ENCODE peak calls at places on chromosome 14, in five cellular contexts. D is psoas muscle, C is gastrocnemius medialis, F is OCI-LY7, I is body of pancreas. Z is an unnamed sample.

GRCh38 chr14:87896393-87897380 is 96.3 kb downstream of the GALC start:
- DNase-seq in C (no peak), D (no peak), I (peak; percentile 11), F (peak; percentile 59), Z (peak; percentile 75)

GRCh38 chr14:104131968-104132732 is 6.2 kb upstream of the KIF26A start:
- DNase-seq in C (no peak), D (peak; percentile 3), I (no peak), F (no peak), Z (peak; percentile 2)

GRCh38 chr14:56195727-56196126 is 77.5 kb downstream of the PELI2 start:
- DNase-seq in D (no peak), I (peak; percentile 35), C (no peak), F (peak; percentile 95), Z (peak; percentile 74)

GRCh38 chr14:55366271-55366670 is 45.4 kb downstream of the ATG14 start:
- DNase-seq in D (no peak), F (no peak), I (no peak), C (no peak), Z (no peak)

GRCh38 chr14:106556665-106557289 is 1030.4 kb downstream of the TMEM121 start:
- DNase-seq in I (peak; percentile 52), D (peak; percentile 23), F (peak; percentile 66), C (no peak), Z (peak; percentile 74)

GRCh38 chr14:51087024-51087423 is 7.9 kb downstream of the TRIM9 start:
- DNase-seq in C (no peak), F (no peak), I (no peak), D (no peak), Z (no peak)

GRCh38 chr14:36217027-36217426 is 40.5 kb upstream of the PTCSC3 start:
- DNase-seq in I (no peak), F (no peak), D (no peak), C (no peak), Z (no peak)

GRCh38 chr14:106459971-106460730 is 933.8 kb downstream of the TMEM121 start:
- DNase-seq in D (no peak), F (peak; percentile 45), I (no peak), C (no peak), Z (peak; percentile 50)

GRCh38 chr14:55707365-55707804 is 127.4 kb downstream of the KTN1 start:
- DNase-seq in I (no peak), C (no peak), D (no peak), F (peak; percentile 4), Z (peak; percentile 54)

GRCh38 chr14:61925043-61925442 is 162.8 kb downstream of the SNAPC1 start:
- DNase-seq in D (no peak), I (no peak), F (peak; percentile 43), C (no peak), Z (peak; percentile 5)

GRCh38 chr14:68248481-68249255 is 429.1 kb downstream of the RAD51B start:
- DNase-seq in I (peak; percentile 22), F (peak; percentile 85), C (peak; percentile 62), D (peak; percentile 49), Z (peak; percentile 46)

GRCh38 chr14:93114068-93114710 is 1.5 kb downstream of the ITPK1 start:
- DNase-seq in I (peak; percentile 21), C (no peak), F (peak; percentile 23), D (no peak), Z (no peak)

GRCh38 chr14:76775695-76776305 is 14.5 kb downstream of the VASH1 start:
- DNase-seq in D (no peak), I (no peak), C (no peak), F (no peak), Z (no peak)

GRCh38 chr14:76773956-76774355 is 12.7 kb downstream of the VASH1 start:
- DNase-seq in C (no peak), F (no peak), I (no peak), D (no peak), Z (no peak)

GRCh38 chr14:76775159-76775694 is 14.0 kb downstream of the VASH1 start:
- DNase-seq in D (no peak), F (no peak), I (no peak), C (no peak), Z (no peak)

GRCh38 chr14:76773188-76773885 is 12.1 kb downstream of the VASH1 start:
- DNase-seq in C (peak; percentile 38), D (peak; percentile 68), I (peak; percentile 80), F (no peak), Z (no peak)

GRCh38 chr14:76774471-76775158 is 13.3 kb downstream of the VASH1 start:
- DNase-seq in F (no peak), D (no peak), I (no peak), C (no peak), Z (no peak)
- H3K27ac ChIP-seq in F (no peak overlapping the region), D (no peak overlapping the region), I (no peak overlapping the region), C (no peak overlapping the region), Z (no peak overlapping the region)

GRCh38 chr14:31205681-31206535 is 1.7 kb downstream of the HECTD1 start:
- DNase-seq in I (no peak), F (peak; percentile 46), D (no peak), C (no peak), Z (no peak)
- H3K27ac ChIP-seq in I (peak overlapping the region; percentile 98), F (peak overlapping the region; percentile 88), D (peak overlapping the region; percentile 99), C (peak overlapping the region; percentile 99), Z (peak overlapping the region; percentile 96)

GRCh38 chr14:74348241-74348734 is at the start of gene VRTN:
- DNase-seq in F (no peak), D (no peak), C (no peak), I (no peak), Z (no peak)

GRCh38 chr14:74347795-74348100 is 523 bp upstream of the VRTN start:
- DNase-seq in D (no peak), I (no peak), F (no peak), C (no peak), Z (no peak)

GRCh38 chr14:74348735-74349463 is 628 bp downstream of the VRTN start:
- DNase-seq in F (no peak), D (no peak), C (no peak), I (no peak), Z (no peak)

GRCh38 chr14:74347096-74347794 is 1.0 kb upstream of the VRTN start:
- DNase-seq in F (no peak), C (no peak), I (no peak), D (no peak), Z (no peak)

GRCh38 chr14:74346341-74346740 is 1.9 kb upstream of the VRTN start:
- DNase-seq in C (no peak), F (no peak), D (no peak), I (no peak), Z (no peak)
- H3K27ac ChIP-seq in C (no peak overlapping the region), F (no peak overlapping the region), D (no peak overlapping the region), I (no peak overlapping the region), Z (no peak overlapping the region)

GRCh38 chr14:71487449-71487848 is 444.8 kb upstream of the RGS6 start:
- DNase-seq in D (no peak), F (no peak), I (no peak), C (no peak), Z (no peak)

GRCh38 chr14:71485833-71486232 is 446.4 kb upstream of the RGS6 start:
- DNase-seq in F (no peak), D (no peak), C (no peak), I (no peak), Z (no peak)

GRCh38 chr14:71488703-71489141 is 443.5 kb upstream of the RGS6 start:
- DNase-seq in C (no peak), F (no peak), I (no peak), D (no peak), Z (no peak)

GRCh38 chr14:71486274-71486673 is 446.0 kb upstream of the RGS6 start:
- DNase-seq in D (no peak), F (no peak), C (no peak), I (no peak), Z (no peak)

GRCh38 chr14:71487941-71488340 is 444.3 kb upstream of the RGS6 start:
- DNase-seq in D (no peak), I (no peak), C (no peak), F (no peak), Z (no peak)
- H3K27ac ChIP-seq in D (no peak overlapping the region), I (no peak overlapping the region), C (no peak overlapping the region), F (no peak overlapping the region), Z (no peak overlapping the region)

DNA sequence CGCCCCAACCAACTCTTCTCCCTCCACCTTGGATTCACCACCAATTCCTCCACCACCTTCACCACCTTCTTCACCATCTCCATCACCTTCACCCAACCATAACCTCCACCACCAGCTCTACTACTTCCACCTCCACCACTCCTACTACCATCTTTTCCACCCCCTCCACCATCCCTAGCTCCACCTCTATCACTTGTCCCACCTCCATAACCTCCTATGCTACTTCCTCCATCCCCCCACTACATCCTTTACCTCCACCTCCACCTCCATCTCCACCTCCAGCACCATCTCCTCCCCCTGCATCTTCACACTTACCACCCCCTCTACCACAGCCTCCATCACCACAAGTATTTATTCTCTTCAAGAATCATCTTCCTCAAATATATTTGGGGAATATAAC is 254.9 kb upstream of the EGLN3 start:
- DNase-seq in F (no peak), I (no peak), D (no peak), C (no peak), Z (no peak)
- H3K27ac ChIP-seq in F (no peak overlapping the region), I (no peak overlapping the region), D (no peak overlapping the region), C (no peak overlapping the region), Z (no peak overlapping the region)

DNA sequence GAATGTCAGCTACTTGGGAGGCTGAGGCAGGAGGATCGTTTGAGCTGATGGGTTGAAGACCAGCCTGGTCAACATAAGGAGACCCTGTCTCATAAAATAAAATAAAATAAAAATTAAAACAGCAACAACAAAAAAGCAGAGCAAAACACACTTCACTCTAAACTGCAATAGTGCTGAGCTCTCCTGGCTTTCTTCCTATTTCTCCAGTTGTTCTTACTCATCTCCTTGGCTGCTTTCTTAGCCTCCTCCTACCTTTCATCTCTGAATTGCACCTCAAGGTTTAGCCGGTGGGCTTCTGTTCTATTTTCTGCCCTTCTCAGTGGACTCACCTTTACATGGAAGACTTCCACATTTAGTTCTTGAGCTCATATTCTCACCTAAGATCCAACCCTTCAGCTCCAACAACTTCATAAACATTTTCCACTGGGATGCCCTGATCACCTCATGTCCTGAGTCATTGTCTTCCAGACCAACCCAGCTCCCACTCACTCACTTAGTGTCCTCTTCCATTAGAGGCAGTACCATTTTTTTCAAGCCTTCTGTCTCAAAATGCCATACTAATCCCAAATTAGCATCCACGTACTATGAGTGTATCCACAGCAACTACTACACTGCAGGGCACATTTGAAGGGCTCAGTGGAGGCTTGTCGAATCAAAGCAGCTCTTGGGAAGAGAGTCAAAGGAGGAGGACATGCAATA is 41.2 kb upstream of the TMED10 start:
- DNase-seq in I (no peak), C (no peak), D (no peak), F (no peak), Z (no peak)
- H3K27ac ChIP-seq in I (no peak overlapping the region), C (no peak overlapping the region), D (no peak overlapping the region), F (no peak overlapping the region), Z (no peak overlapping the region)